ENCODE peak calls at places on chromosomes 4 and X, in seven cellular contexts. K is endothelial cell, A is coronary artery, Z is AG09319, Y is mammary epithelial cell, G is tibial nerve, C is AG04449. T is an unnamed sample.

GRCh38 chr4:30765022-30765421 is 44.9 kb downstream of the PCDH7 start:
- DNase-seq in K (no peak), A (no peak), Z (no peak), Y (no peak), G (no peak), C (no peak), T (no peak)

GRCh38 chrX:114774691-114775090 is 190.8 kb downstream of the HTR2C start:
- DNase-seq in K (no peak), A (no peak), Z (no peak), Y (no peak), G (no peak), C (no peak), T (no peak)

GRCh38 chr4:155371432-155372043 is 5.2 kb downstream of the MAP9 start:
- DNase-seq in K (no peak), A (no peak), Z (no peak), Y (peak; percentile 5), G (no peak), C (no peak), T (no peak)

GRCh38 chr4:56976878-56977320 is 507 bp downstream of the NOA1 start:
- DNase-seq in K (no peak), A (peak; percentile 76), Z (no peak), Y (peak; percentile 63), G (no peak), C (no peak), T (no peak)

GRCh38 chr4:18294846-18295245 is 273.3 kb upstream of the LCORL start:
- DNase-seq in K (no peak), A (no peak), Z (no peak), Y (no peak), G (no peak), C (no peak), T (no peak)

GRCh38 chr4:37555324-37555723 is 130.9 kb downstream of the RELL1 start:
- DNase-seq in K (no peak), A (no peak), Z (no peak), Y (no peak), G (no peak), C (no peak), T (no peak)

GRCh38 chrX:50700921-50701320 is 113.1 kb downstream of the SHROOM4 start:
- DNase-seq in K (no peak), A (no peak), Z (no peak), Y (no peak), G (no peak), C (no peak), T (no peak)

GRCh38 chrX:15241258-15241657 is 28.6 kb downstream of the ASB9 start:
- DNase-seq in K (no peak), A (no peak), Z (no peak), Y (no peak), G (no peak), C (no peak), T (no peak)

GRCh38 chr4:92307886-92308285 is 4.1 kb downstream of the GRID2 start:
- DNase-seq in K (no peak), A (no peak), Z (no peak), Y (no peak), G (no peak), C (no peak), T (no peak)

GRCh38 chr4:147590249-147590920 is 26.8 kb upstream of the TMEM184C start:
- DNase-seq in K (peak; percentile 72), A (no peak), Z (no peak), Y (peak; percentile 34), G (peak; percentile 59), C (no peak), T (peak; percentile 51)

GRCh38 chrX:66144258-66144657 is 19.8 kb upstream of the HEPH start:
- DNase-seq in K (no peak), A (no peak), Z (no peak), Y (no peak), G (no peak), C (no peak), T (no peak)

GRCh38 chr4:2390146-2390545 is 28.3 kb downstream of the ZFYVE28 start:
- DNase-seq in K (no peak), A (no peak), Z (no peak), Y (no peak), G (no peak), C (no peak), T (no peak)

GRCh38 chr4:37188100-37188499 is 56.4 kb upstream of the NWD2 start:
- DNase-seq in K (no peak), A (no peak), Z (no peak), Y (no peak), G (no peak), C (no peak), T (no peak)

DNA sequence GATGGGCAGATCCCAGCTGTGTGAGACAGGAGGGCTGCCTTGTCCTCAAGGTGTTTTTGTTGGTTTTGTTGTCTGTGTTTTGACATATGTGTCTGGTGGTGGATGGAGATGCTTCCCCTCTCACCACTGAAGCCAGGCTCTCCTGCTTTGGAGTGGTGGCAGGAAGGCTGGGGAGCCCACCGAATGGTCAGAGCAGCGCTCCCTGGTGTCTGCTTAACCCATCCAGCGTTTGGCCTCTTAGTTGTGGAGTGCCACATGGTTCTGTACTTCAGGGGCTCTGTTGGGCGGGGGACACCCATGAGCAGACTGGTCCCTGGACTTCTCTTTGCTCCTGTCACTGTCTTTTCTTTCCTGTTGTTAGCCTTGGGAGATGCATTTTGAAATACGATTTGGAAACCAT is 51.9 kb downstream of the DLG3 start:
- DNase-seq in K (no peak), A (no peak), Z (no peak), Y (no peak), G (no peak), C (no peak), T (no peak)
- TF ChIP-seq CTCF in K (no peak), A (no peak), Z (no peak), Y (no peak), G (no peak), C (no peak), T (no peak)

GRCh38 chr4:70533211-70533610 is 14.8 kb downstream of the AMTN start:
- DNase-seq in K (no peak), A (no peak), Z (no peak), Y (no peak), G (no peak), C (no peak), T (no peak)

GRCh38 chr4:70530997-70531396 is 12.6 kb downstream of the AMTN start:
- DNase-seq in K (no peak), A (no peak), Z (no peak), Y (no peak), G (no peak), C (no peak), T (no peak)

GRCh38 chr4:70533791-70534190 is 15.4 kb downstream of the AMTN start:
- DNase-seq in K (no peak), A (no peak), Z (no peak), Y (no peak), G (no peak), C (no peak), T (no peak)

DNA sequence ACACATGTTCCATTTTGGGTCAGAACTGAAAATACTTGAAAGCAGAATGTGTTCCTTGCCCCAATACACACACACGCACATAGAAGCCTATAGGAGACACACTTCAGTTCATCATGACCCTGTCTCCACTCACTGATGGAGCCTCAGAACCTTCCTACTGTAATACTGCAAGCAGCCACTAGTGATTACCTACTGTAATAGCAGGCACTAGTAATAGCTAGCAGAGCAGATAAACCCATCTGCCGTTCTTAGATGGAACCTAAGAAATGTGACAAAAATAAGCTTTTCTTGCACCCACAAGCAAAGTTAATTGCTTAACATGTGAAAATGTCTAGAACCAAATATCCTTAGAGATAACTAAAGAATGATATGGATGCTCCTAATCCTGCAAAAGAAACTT is 13.6 kb downstream of the AMTN start:
- DNase-seq in K (no peak), A (no peak), Z (no peak), Y (no peak), G (no peak), C (no peak), T (no peak)
- TF ChIP-seq CTCF in K (peak; percentile 51), A (no peak), Z (no peak), Y (peak; percentile 33), G (no peak), C (no peak), T (no peak)

DNA sequence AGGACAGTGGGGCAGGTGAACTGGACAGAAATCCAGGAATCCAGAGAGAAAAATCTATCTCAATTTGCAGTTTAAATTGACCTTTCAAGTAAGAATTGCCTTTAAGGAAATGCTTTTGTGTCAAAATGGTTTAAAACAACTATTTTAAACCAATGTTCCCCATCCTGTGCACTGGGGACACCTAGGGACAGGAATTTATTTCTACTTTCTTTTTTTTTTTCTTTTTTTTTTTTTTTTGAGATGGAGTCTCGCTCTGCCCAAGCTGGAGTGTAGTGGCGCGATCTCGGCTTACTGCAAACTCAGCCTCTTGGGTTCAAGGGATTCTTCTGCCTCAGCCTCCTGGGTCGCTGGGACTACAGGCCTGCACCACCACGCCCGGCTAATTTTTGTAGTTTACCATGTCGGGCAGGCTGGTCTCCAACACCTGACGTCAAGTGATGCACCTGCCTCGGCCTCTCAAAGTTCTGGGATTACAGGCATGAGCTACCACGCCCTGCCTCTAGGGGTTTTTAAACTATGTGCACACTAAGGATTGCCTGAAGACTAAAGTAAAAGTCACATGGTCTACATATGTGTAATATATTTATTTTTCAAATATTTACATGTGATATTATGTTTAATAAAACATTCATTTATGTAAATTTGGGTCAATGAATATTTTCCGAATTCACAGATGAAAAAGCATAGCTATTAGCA is 1213.4 kb downstream of the STIM2 start:
- DNase-seq in K (no peak), A (no peak), Z (no peak), Y (no peak), G (no peak), C (no peak), T (no peak)
- TF ChIP-seq CTCF in K (peak; percentile 45), A (no peak), Z (no peak), Y (no peak), G (no peak), C (no peak), T (no peak)

GRCh38 chr4:74362347-74362746 is 2.6 kb upstream of the EREG start:
- DNase-seq in K (no peak), A (no peak), Z (no peak), Y (no peak), G (no peak), C (no peak), T (no peak)
- TF ChIP-seq CTCF in K (no peak), A (no peak), Z (no peak), Y (no peak), G (no peak), C (no peak), T (no peak)

GRCh38 chr4:153058668-153059060 is 122.5 kb downstream of the FHDC1 start:
- DNase-seq in K (no peak), A (no peak), Z (no peak), Y (no peak), G (no peak), C (no peak), T (no peak)

GRCh38 chr4:153062652-153063168 is 126.6 kb downstream of the FHDC1 start:
- DNase-seq in K (no peak), A (no peak), Z (no peak), Y (peak; percentile 31), G (no peak), C (no peak), T (no peak)

GRCh38 chr4:153061971-153062370 is 125.8 kb downstream of the FHDC1 start:
- DNase-seq in K (no peak), A (no peak), Z (no peak), Y (no peak), G (no peak), C (no peak), T (no peak)

GRCh38 chr4:153063490-153063889 is 127.4 kb downstream of the FHDC1 start:
- DNase-seq in K (no peak), A (no peak), Z (no peak), Y (no peak), G (no peak), C (no peak), T (no peak)

DNA sequence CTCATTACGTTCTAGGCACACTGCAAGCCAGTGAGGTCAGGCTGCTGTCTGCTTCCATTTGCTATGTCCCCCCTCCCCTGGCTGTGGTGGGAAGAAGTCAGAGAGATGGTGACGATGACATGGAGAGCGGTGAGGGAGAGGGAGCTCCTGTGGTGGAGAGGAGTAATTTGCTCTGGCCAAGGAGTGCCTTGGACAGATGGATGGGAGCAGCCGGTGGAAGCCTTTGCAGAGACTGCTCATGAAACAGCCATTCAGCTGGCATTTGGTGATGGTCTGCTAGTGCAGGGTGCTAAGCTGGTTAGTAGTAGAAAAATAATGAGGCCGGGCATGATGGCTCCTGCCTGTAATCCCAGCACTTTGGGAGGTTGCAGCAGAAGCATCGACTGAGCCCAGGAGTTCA is 124.1 kb downstream of the FHDC1 start:
- DNase-seq in K (no peak), A (no peak), Z (no peak), Y (no peak), G (no peak), C (no peak), T (no peak)
- TF ChIP-seq CTCF in K (no peak), A (no peak), Z (no peak), Y (no peak), G (no peak), C (no peak), T (no peak)